ENCODE peak calls at places on chromosome 5, in eight cellular contexts. E is neuronal stem cell, M is HT-29, F is hippocampal formation, V is mesenteric fat pad, U is skeletal muscle cell, W is H54, Z is NCI-H460. K is an unnamed sample.

GRCh38 chr5:126969548-126969947 is 60.8 kb downstream of the MARCHF3 start:
- DNase-seq in F (no peak), Z (no peak), U (no peak), E (no peak), W (no peak), V (no peak), M (no peak), K (no peak)

GRCh38 chr5:169706758-169707450 is 69.8 kb downstream of the DOCK2 start:
- DNase-seq in U (peak), E (no peak), V (no peak), M (no peak), F (no peak), Z (no peak), W (peak), K (no peak)

GRCh38 chr5:32278403-32278802 is 34.3 kb downstream of the MTMR12 start:
- DNase-seq in V (no peak), U (peak), F (no peak), M (no peak), E (no peak), W (peak), Z (no peak), K (no peak)

GRCh38 chr5:89289604-89290003 is 406.6 kb upstream of the MEF2C start:
- DNase-seq in Z (no peak), W (no peak), V (no peak), U (peak), E (no peak), F (no peak), M (no peak), K (no peak)

GRCh38 chr5:115419794-115420585 is 123.5 kb upstream of the CCDC112 start:
- DNase-seq in F (no peak), W (peak), Z (no peak), U (peak), V (no peak), E (no peak), M (peak), K (no peak)

GRCh38 chr5:142716963-142717362 is 31.1 kb upstream of the FGF1 start:
- DNase-seq in V (no peak), U (no peak), F (peak), W (no peak), Z (peak), E (no peak), M (peak), K (peak)

GRCh38 chr5:7902201-7902600 is 33.3 kb downstream of the MTRR start:
- DNase-seq in U (no peak), W (no peak), Z (no peak), E (no peak), V (no peak), M (no peak), F (no peak), K (no peak)

GRCh38 chr5:114360362-114360761 is 1.5 kb upstream of the KCNN2 start:
- DNase-seq in E (no peak), Z (no peak), F (no peak), W (no peak), U (no peak), M (no peak), V (no peak), K (no peak)

GRCh38 chr5:82307431-82307830 is 29.3 kb upstream of the RPS23 start:
- DNase-seq in W (no peak), E (no peak), V (no peak), F (no peak), U (no peak), Z (no peak), M (no peak), K (no peak)

GRCh38 chr5:9411142-9411541 is 134.7 kb downstream of the SEMA5A start:
- DNase-seq in Z (no peak), V (no peak), U (no peak), M (no peak), W (no peak), F (no peak), E (no peak), K (no peak)

GRCh38 chr5:150208187-150209015 is 18.5 kb downstream of the SLC6A7 start:
- DNase-seq in V (no peak), W (peak), M (peak), F (no peak), U (no peak), E (no peak), Z (peak), K (no peak)

GRCh38 chr5:129724647-129725046 is 23.2 kb upstream of the MINAR2 start:
- DNase-seq in Z (no peak), W (no peak), E (no peak), V (no peak), F (no peak), U (no peak), M (no peak), K (no peak)

GRCh38 chr5:164191240-164191639 is 685.8 kb downstream of the MAT2B start:
- DNase-seq in U (peak), F (no peak), M (peak), E (no peak), W (no peak), Z (no peak), V (no peak), K (peak)

GRCh38 chr5:103800728-103801127 is 238.1 kb upstream of the NUDT12 start:
- DNase-seq in F (no peak), Z (no peak), W (no peak), U (peak), V (no peak), M (no peak), E (no peak), K (no peak)

GRCh38 chr5:111248571-111248970 is 24.4 kb downstream of the CAMK4 start:
- DNase-seq in U (no peak), E (no peak), Z (no peak), V (no peak), W (no peak), M (no peak), F (no peak), K (no peak)

GRCh38 chr5:133356386-133357331 is 255.7 kb downstream of the FSTL4 start:
- DNase-seq in U (no peak), F (no peak), M (no peak), E (no peak), W (no peak), V (no peak), Z (no peak), K (no peak)

GRCh38 chr5:113027431-113027830 is 50.8 kb downstream of the DCP2 start:
- DNase-seq in F (no peak), U (no peak), Z (no peak), M (no peak), W (no peak), V (no peak), E (no peak), K (no peak)

GRCh38 chr5:109825450-109825849 is 135.7 kb downstream of the MAN2A1 start:
- DNase-seq in V (no peak), U (no peak), Z (no peak), F (no peak), E (no peak), M (no peak), W (no peak), K (peak)

GRCh38 chr5:109567374-109568044 is 122.2 kb upstream of the MAN2A1 start:
- DNase-seq in Z (no peak), F (no peak), M (no peak), E (no peak), U (peak), V (no peak), W (no peak), K (peak)

GRCh38 chr5:143215685-143216084 is 187.8 kb downstream of the NR3C1 start:
- DNase-seq in E (no peak), U (no peak), Z (no peak), F (no peak), M (no peak), W (no peak), V (no peak), K (no peak)

GRCh38 chr5:111271885-111272284 is 47.7 kb downstream of the CAMK4 start:
- DNase-seq in E (no peak), F (no peak), V (no peak), M (no peak), W (no peak), Z (no peak), U (no peak), K (no peak)

GRCh38 chr5:119418782-119419101 is 33.6 kb upstream of the HSD17B4 start:
- DNase-seq in U (no peak), V (no peak), W (no peak), E (no peak), M (peak), Z (no peak), F (no peak), K (no peak)

GRCh38 chr5:139272471-139273321 is 20.8 kb upstream of the MATR3 start:
- DNase-seq in Z (no peak), W (peak), U (no peak), V (no peak), E (no peak), M (peak), F (no peak), K (peak)